ENCODE peak calls at places on chromosome 19, in nine cellular contexts. One of them, this sample, is unnamed.

GRCh38 chr19:37983916-37984315 is 76.9 kb downstream of the SIPA1L3 start:
- DNase-seq in stimulated activated effector memory CD8-positive, alpha-beta T cell treated with anti-CD3 and anti-CD28 coated beads, Interleukin-12 subunit alpha, Interleukin-12 subunit beta, amount 100 ng/mL, for 72 hours: no peak
- DNase-seq in cardiac fibroblast: no peak
- DNase-seq in psoas muscle: no peak
- DNase-seq in activated CD4-positive, alpha-beta T cell treated with anti-CD3 and anti-CD28 coated beads, Interleukin-2, amount 50 U/mL, for 4 hours: no peak
- DNase-seq in NCI-H2081: no peak
- DNase-seq in stimulated activated CD4-positive, alpha-beta T cell treated with anti-CD3 and anti-CD28 coated beads, Interleukin-15, amount 100 ng/mL, for 1 hour: no peak
- DNase-seq in pancreas: no peak
- DNase-seq in LHCN-M2: no peak
- DNase-seq in this sample: no peak

GRCh38 chr19:3830841-3831589 is 37.8 kb downstream of the ZFR2 start:
- DNase-seq in stimulated activated effector memory CD8-positive, alpha-beta T cell treated with anti-CD3 and anti-CD28 coated beads, Interleukin-12 subunit alpha, Interleukin-12 subunit beta, amount 100 ng/mL, for 72 hours: no peak
- DNase-seq in cardiac fibroblast: no peak
- DNase-seq in psoas muscle: no peak
- DNase-seq in activated CD4-positive, alpha-beta T cell treated with anti-CD3 and anti-CD28 coated beads, Interleukin-2, amount 50 U/mL, for 4 hours: no peak
- DNase-seq in NCI-H2081: no peak
- DNase-seq in stimulated activated CD4-positive, alpha-beta T cell treated with anti-CD3 and anti-CD28 coated beads, Interleukin-15, amount 100 ng/mL, for 1 hour: no peak
- DNase-seq in pancreas: no peak
- DNase-seq in LHCN-M2: no peak
- DNase-seq in this sample: no peak

GRCh38 chr19:46144756-46145155 is 3.3 kb upstream of the IGFL2 start:
- DNase-seq in stimulated activated effector memory CD8-positive, alpha-beta T cell treated with anti-CD3 and anti-CD28 coated beads, Interleukin-12 subunit alpha, Interleukin-12 subunit beta, amount 100 ng/mL, for 72 hours: no peak
- DNase-seq in cardiac fibroblast: no peak
- DNase-seq in psoas muscle: no peak
- DNase-seq in activated CD4-positive, alpha-beta T cell treated with anti-CD3 and anti-CD28 coated beads, Interleukin-2, amount 50 U/mL, for 4 hours: no peak
- DNase-seq in NCI-H2081: no peak
- DNase-seq in stimulated activated CD4-positive, alpha-beta T cell treated with anti-CD3 and anti-CD28 coated beads, Interleukin-15, amount 100 ng/mL, for 1 hour: no peak
- DNase-seq in pancreas: no peak
- DNase-seq in LHCN-M2: no peak
- DNase-seq in this sample: no peak

GRCh38 chr19:13459351-13459750 is 46.9 kb downstream of the CACNA1A start:
- DNase-seq in stimulated activated effector memory CD8-positive, alpha-beta T cell treated with anti-CD3 and anti-CD28 coated beads, Interleukin-12 subunit alpha, Interleukin-12 subunit beta, amount 100 ng/mL, for 72 hours: no peak
- DNase-seq in cardiac fibroblast: no peak
- DNase-seq in psoas muscle: no peak
- DNase-seq in activated CD4-positive, alpha-beta T cell treated with anti-CD3 and anti-CD28 coated beads, Interleukin-2, amount 50 U/mL, for 4 hours: no peak
- DNase-seq in NCI-H2081: peak
- DNase-seq in stimulated activated CD4-positive, alpha-beta T cell treated with anti-CD3 and anti-CD28 coated beads, Interleukin-15, amount 100 ng/mL, for 1 hour: no peak
- DNase-seq in pancreas: no peak
- DNase-seq in LHCN-M2: no peak
- DNase-seq in this sample: no peak

GRCh38 chr19:48379058-48379457 is 12.3 kb downstream of the KDELR1 start:
- DNase-seq in stimulated activated effector memory CD8-positive, alpha-beta T cell treated with anti-CD3 and anti-CD28 coated beads, Interleukin-12 subunit alpha, Interleukin-12 subunit beta, amount 100 ng/mL, for 72 hours: no peak
- DNase-seq in cardiac fibroblast: no peak
- DNase-seq in psoas muscle: no peak
- DNase-seq in activated CD4-positive, alpha-beta T cell treated with anti-CD3 and anti-CD28 coated beads, Interleukin-2, amount 50 U/mL, for 4 hours: no peak
- DNase-seq in NCI-H2081: no peak
- DNase-seq in stimulated activated CD4-positive, alpha-beta T cell treated with anti-CD3 and anti-CD28 coated beads, Interleukin-15, amount 100 ng/mL, for 1 hour: no peak
- DNase-seq in pancreas: no peak
- DNase-seq in LHCN-M2: no peak
- DNase-seq in this sample: no peak

GRCh38 chr19:29006057-29006735 is 206.8 kb downstream of the UQCRFS1 start:
- DNase-seq in stimulated activated effector memory CD8-positive, alpha-beta T cell treated with anti-CD3 and anti-CD28 coated beads, Interleukin-12 subunit alpha, Interleukin-12 subunit beta, amount 100 ng/mL, for 72 hours: no peak
- DNase-seq in cardiac fibroblast: peak
- DNase-seq in psoas muscle: no peak
- DNase-seq in activated CD4-positive, alpha-beta T cell treated with anti-CD3 and anti-CD28 coated beads, Interleukin-2, amount 50 U/mL, for 4 hours: no peak
- DNase-seq in NCI-H2081: no peak
- DNase-seq in stimulated activated CD4-positive, alpha-beta T cell treated with anti-CD3 and anti-CD28 coated beads, Interleukin-15, amount 100 ng/mL, for 1 hour: no peak
- DNase-seq in pancreas: no peak
- DNase-seq in LHCN-M2: no peak
- DNase-seq in this sample: peak

GRCh38 chr19:35608250-35608649 is 4.3 kb upstream of the HAUS5 start:
- DNase-seq in stimulated activated effector memory CD8-positive, alpha-beta T cell treated with anti-CD3 and anti-CD28 coated beads, Interleukin-12 subunit alpha, Interleukin-12 subunit beta, amount 100 ng/mL, for 72 hours: no peak
- DNase-seq in cardiac fibroblast: peak
- DNase-seq in psoas muscle: no peak
- DNase-seq in activated CD4-positive, alpha-beta T cell treated with anti-CD3 and anti-CD28 coated beads, Interleukin-2, amount 50 U/mL, for 4 hours: no peak
- DNase-seq in NCI-H2081: no peak
- DNase-seq in stimulated activated CD4-positive, alpha-beta T cell treated with anti-CD3 and anti-CD28 coated beads, Interleukin-15, amount 100 ng/mL, for 1 hour: no peak
- DNase-seq in pancreas: no peak
- DNase-seq in LHCN-M2: no peak
- DNase-seq in this sample: no peak

GRCh38 chr19:18428837-18429674 is 8.9 kb downstream of the ISYNA1 start:
- DNase-seq in stimulated activated effector memory CD8-positive, alpha-beta T cell treated with anti-CD3 and anti-CD28 coated beads, Interleukin-12 subunit alpha, Interleukin-12 subunit beta, amount 100 ng/mL, for 72 hours: peak
- DNase-seq in cardiac fibroblast: peak
- DNase-seq in psoas muscle: peak
- DNase-seq in activated CD4-positive, alpha-beta T cell treated with anti-CD3 and anti-CD28 coated beads, Interleukin-2, amount 50 U/mL, for 4 hours: peak
- DNase-seq in NCI-H2081: no peak
- DNase-seq in stimulated activated CD4-positive, alpha-beta T cell treated with anti-CD3 and anti-CD28 coated beads, Interleukin-15, amount 100 ng/mL, for 1 hour: peak
- DNase-seq in pancreas: peak
- DNase-seq in LHCN-M2: peak
- DNase-seq in this sample: peak

GRCh38 chr19:2016041-2016807 is 710 bp upstream of the BTBD2 start:
- DNase-seq in stimulated activated effector memory CD8-positive, alpha-beta T cell treated with anti-CD3 and anti-CD28 coated beads, Interleukin-12 subunit alpha, Interleukin-12 subunit beta, amount 100 ng/mL, for 72 hours: no peak
- DNase-seq in cardiac fibroblast: peak
- DNase-seq in psoas muscle: peak
- DNase-seq in activated CD4-positive, alpha-beta T cell treated with anti-CD3 and anti-CD28 coated beads, Interleukin-2, amount 50 U/mL, for 4 hours: peak
- DNase-seq in NCI-H2081: peak
- DNase-seq in stimulated activated CD4-positive, alpha-beta T cell treated with anti-CD3 and anti-CD28 coated beads, Interleukin-15, amount 100 ng/mL, for 1 hour: no peak
- DNase-seq in pancreas: peak
- DNase-seq in LHCN-M2: peak
- DNase-seq in this sample: peak

GRCh38 chr19:56840452-56841193 is at the start of the genes PEG3 and ZIM2:
- DNase-seq in stimulated activated effector memory CD8-positive, alpha-beta T cell treated with anti-CD3 and anti-CD28 coated beads, Interleukin-12 subunit alpha, Interleukin-12 subunit beta, amount 100 ng/mL, for 72 hours: no peak
- DNase-seq in cardiac fibroblast: no peak
- DNase-seq in psoas muscle: peak
- DNase-seq in activated CD4-positive, alpha-beta T cell treated with anti-CD3 and anti-CD28 coated beads, Interleukin-2, amount 50 U/mL, for 4 hours: no peak
- DNase-seq in NCI-H2081: no peak
- DNase-seq in stimulated activated CD4-positive, alpha-beta T cell treated with anti-CD3 and anti-CD28 coated beads, Interleukin-15, amount 100 ng/mL, for 1 hour: no peak
- DNase-seq in pancreas: peak
- DNase-seq in LHCN-M2: no peak
- DNase-seq in this sample: peak

GRCh38 chr19:50315773-50316448 is 13.3 kb downstream of the KCNC3 start:
- DNase-seq in stimulated activated effector memory CD8-positive, alpha-beta T cell treated with anti-CD3 and anti-CD28 coated beads, Interleukin-12 subunit alpha, Interleukin-12 subunit beta, amount 100 ng/mL, for 72 hours: no peak
- DNase-seq in cardiac fibroblast: no peak
- DNase-seq in psoas muscle: peak
- DNase-seq in activated CD4-positive, alpha-beta T cell treated with anti-CD3 and anti-CD28 coated beads, Interleukin-2, amount 50 U/mL, for 4 hours: no peak
- DNase-seq in NCI-H2081: no peak
- DNase-seq in stimulated activated CD4-positive, alpha-beta T cell treated with anti-CD3 and anti-CD28 coated beads, Interleukin-15, amount 100 ng/mL, for 1 hour: no peak
- DNase-seq in pancreas: peak
- DNase-seq in LHCN-M2: no peak
- DNase-seq in this sample: peak

GRCh38 chr19:53898166-53898565 is 10.9 kb upstream of the CACNG7 start:
- DNase-seq in stimulated activated effector memory CD8-positive, alpha-beta T cell treated with anti-CD3 and anti-CD28 coated beads, Interleukin-12 subunit alpha, Interleukin-12 subunit beta, amount 100 ng/mL, for 72 hours: no peak
- DNase-seq in cardiac fibroblast: no peak
- DNase-seq in psoas muscle: peak
- DNase-seq in activated CD4-positive, alpha-beta T cell treated with anti-CD3 and anti-CD28 coated beads, Interleukin-2, amount 50 U/mL, for 4 hours: no peak
- DNase-seq in NCI-H2081: no peak
- DNase-seq in stimulated activated CD4-positive, alpha-beta T cell treated with anti-CD3 and anti-CD28 coated beads, Interleukin-15, amount 100 ng/mL, for 1 hour: no peak
- DNase-seq in pancreas: no peak
- DNase-seq in LHCN-M2: no peak
- DNase-seq in this sample: no peak

GRCh38 chr19:7522923-7523667 is 671 bp downstream of the MCOLN1 start:
- DNase-seq in stimulated activated effector memory CD8-positive, alpha-beta T cell treated with anti-CD3 and anti-CD28 coated beads, Interleukin-12 subunit alpha, Interleukin-12 subunit beta, amount 100 ng/mL, for 72 hours: no peak
- DNase-seq in cardiac fibroblast: peak
- DNase-seq in psoas muscle: no peak
- DNase-seq in activated CD4-positive, alpha-beta T cell treated with anti-CD3 and anti-CD28 coated beads, Interleukin-2, amount 50 U/mL, for 4 hours: no peak
- DNase-seq in NCI-H2081: no peak
- DNase-seq in stimulated activated CD4-positive, alpha-beta T cell treated with anti-CD3 and anti-CD28 coated beads, Interleukin-15, amount 100 ng/mL, for 1 hour: no peak
- DNase-seq in pancreas: peak
- DNase-seq in LHCN-M2: no peak
- DNase-seq in this sample: peak

GRCh38 chr19:47901370-47901769 is 15.3 kb upstream of the SULT2A1 start:
- DNase-seq in stimulated activated effector memory CD8-positive, alpha-beta T cell treated with anti-CD3 and anti-CD28 coated beads, Interleukin-12 subunit alpha, Interleukin-12 subunit beta, amount 100 ng/mL, for 72 hours: no peak
- DNase-seq in cardiac fibroblast: no peak
- DNase-seq in psoas muscle: no peak
- DNase-seq in activated CD4-positive, alpha-beta T cell treated with anti-CD3 and anti-CD28 coated beads, Interleukin-2, amount 50 U/mL, for 4 hours: no peak
- DNase-seq in NCI-H2081: no peak
- DNase-seq in stimulated activated CD4-positive, alpha-beta T cell treated with anti-CD3 and anti-CD28 coated beads, Interleukin-15, amount 100 ng/mL, for 1 hour: no peak
- DNase-seq in pancreas: no peak
- DNase-seq in LHCN-M2: no peak
- DNase-seq in this sample: no peak

GRCh38 chr19:1977116-1977515 is 36.1 kb downstream of the CSNK1G2 start:
- DNase-seq in stimulated activated effector memory CD8-positive, alpha-beta T cell treated with anti-CD3 and anti-CD28 coated beads, Interleukin-12 subunit alpha, Interleukin-12 subunit beta, amount 100 ng/mL, for 72 hours: no peak
- DNase-seq in cardiac fibroblast: no peak
- DNase-seq in psoas muscle: no peak
- DNase-seq in activated CD4-positive, alpha-beta T cell treated with anti-CD3 and anti-CD28 coated beads, Interleukin-2, amount 50 U/mL, for 4 hours: no peak
- DNase-seq in NCI-H2081: no peak
- DNase-seq in stimulated activated CD4-positive, alpha-beta T cell treated with anti-CD3 and anti-CD28 coated beads, Interleukin-15, amount 100 ng/mL, for 1 hour: no peak
- DNase-seq in pancreas: no peak
- DNase-seq in LHCN-M2: no peak
- DNase-seq in this sample: no peak

GRCh38 chr19:37778613-37779138 is 710 bp downstream of the ZNF573 start:
- DNase-seq in stimulated activated effector memory CD8-positive, alpha-beta T cell treated with anti-CD3 and anti-CD28 coated beads, Interleukin-12 subunit alpha, Interleukin-12 subunit beta, amount 100 ng/mL, for 72 hours: no peak
- DNase-seq in cardiac fibroblast: peak
- DNase-seq in psoas muscle: no peak
- DNase-seq in activated CD4-positive, alpha-beta T cell treated with anti-CD3 and anti-CD28 coated beads, Interleukin-2, amount 50 U/mL, for 4 hours: no peak
- DNase-seq in NCI-H2081: no peak
- DNase-seq in stimulated activated CD4-positive, alpha-beta T cell treated with anti-CD3 and anti-CD28 coated beads, Interleukin-15, amount 100 ng/mL, for 1 hour: no peak
- DNase-seq in pancreas: no peak
- DNase-seq in LHCN-M2: peak
- DNase-seq in this sample: peak

GRCh38 chr19:7919681-7920519 is at the start of gene SNAPC2:
- DNase-seq in stimulated activated effector memory CD8-positive, alpha-beta T cell treated with anti-CD3 and anti-CD28 coated beads, Interleukin-12 subunit alpha, Interleukin-12 subunit beta, amount 100 ng/mL, for 72 hours: peak
- DNase-seq in cardiac fibroblast: peak
- DNase-seq in psoas muscle: peak
- DNase-seq in activated CD4-positive, alpha-beta T cell treated with anti-CD3 and anti-CD28 coated beads, Interleukin-2, amount 50 U/mL, for 4 hours: peak
- DNase-seq in NCI-H2081: peak
- DNase-seq in stimulated activated CD4-positive, alpha-beta T cell treated with anti-CD3 and anti-CD28 coated beads, Interleukin-15, amount 100 ng/mL, for 1 hour: peak
- DNase-seq in pancreas: peak
- DNase-seq in LHCN-M2: peak
- DNase-seq in this sample: peak

GRCh38 chr19:47302249-47302648 is 7.4 kb upstream of the C5AR1 start:
- DNase-seq in stimulated activated effector memory CD8-positive, alpha-beta T cell treated with anti-CD3 and anti-CD28 coated beads, Interleukin-12 subunit alpha, Interleukin-12 subunit beta, amount 100 ng/mL, for 72 hours: no peak
- DNase-seq in cardiac fibroblast: no peak
- DNase-seq in psoas muscle: no peak
- DNase-seq in activated CD4-positive, alpha-beta T cell treated with anti-CD3 and anti-CD28 coated beads, Interleukin-2, amount 50 U/mL, for 4 hours: no peak
- DNase-seq in NCI-H2081: no peak
- DNase-seq in stimulated activated CD4-positive, alpha-beta T cell treated with anti-CD3 and anti-CD28 coated beads, Interleukin-15, amount 100 ng/mL, for 1 hour: no peak
- DNase-seq in pancreas: no peak
- DNase-seq in LHCN-M2: no peak
- DNase-seq in this sample: no peak

GRCh38 chr19:23698711-23699520 is 11.9 kb upstream of the ZNF675 start:
- DNase-seq in stimulated activated effector memory CD8-positive, alpha-beta T cell treated with anti-CD3 and anti-CD28 coated beads, Interleukin-12 subunit alpha, Interleukin-12 subunit beta, amount 100 ng/mL, for 72 hours: no peak
- DNase-seq in cardiac fibroblast: no peak
- DNase-seq in psoas muscle: no peak
- DNase-seq in activated CD4-positive, alpha-beta T cell treated with anti-CD3 and anti-CD28 coated beads, Interleukin-2, amount 50 U/mL, for 4 hours: no peak
- DNase-seq in NCI-H2081: no peak
- DNase-seq in stimulated activated CD4-positive, alpha-beta T cell treated with anti-CD3 and anti-CD28 coated beads, Interleukin-15, amount 100 ng/mL, for 1 hour: no peak
- DNase-seq in pancreas: no peak
- DNase-seq in LHCN-M2: peak
- DNase-seq in this sample: peak

GRCh38 chr19:35533822-35534521 is 716 bp downstream of the GAPDHS start:
- DNase-seq in stimulated activated effector memory CD8-positive, alpha-beta T cell treated with anti-CD3 and anti-CD28 coated beads, Interleukin-12 subunit alpha, Interleukin-12 subunit beta, amount 100 ng/mL, for 72 hours: no peak
- DNase-seq in cardiac fibroblast: peak
- DNase-seq in psoas muscle: peak
- DNase-seq in activated CD4-positive, alpha-beta T cell treated with anti-CD3 and anti-CD28 coated beads, Interleukin-2, amount 50 U/mL, for 4 hours: no peak
- DNase-seq in NCI-H2081: no peak
- DNase-seq in stimulated activated CD4-positive, alpha-beta T cell treated with anti-CD3 and anti-CD28 coated beads, Interleukin-15, amount 100 ng/mL, for 1 hour: no peak
- DNase-seq in pancreas: no peak
- DNase-seq in LHCN-M2: no peak
- DNase-seq in this sample: peak

GRCh38 chr19:14477417-14478112 is 2.4 kb upstream of the PTGER1 start:
- DNase-seq in stimulated activated effector memory CD8-positive, alpha-beta T cell treated with anti-CD3 and anti-CD28 coated beads, Interleukin-12 subunit alpha, Interleukin-12 subunit beta, amount 100 ng/mL, for 72 hours: no peak
- DNase-seq in cardiac fibroblast: no peak
- DNase-seq in psoas muscle: no peak
- DNase-seq in activated CD4-positive, alpha-beta T cell treated with anti-CD3 and anti-CD28 coated beads, Interleukin-2, amount 50 U/mL, for 4 hours: no peak
- DNase-seq in NCI-H2081: no peak
- DNase-seq in stimulated activated CD4-positive, alpha-beta T cell treated with anti-CD3 and anti-CD28 coated beads, Interleukin-15, amount 100 ng/mL, for 1 hour: no peak
- DNase-seq in pancreas: no peak
- DNase-seq in LHCN-M2: no peak
- DNase-seq in this sample: no peak

GRCh38 chr19:16509141-16510061 is 13.2 kb downstream of the C19orf44 start:
- DNase-seq in stimulated activated effector memory CD8-positive, alpha-beta T cell treated with anti-CD3 and anti-CD28 coated beads, Interleukin-12 subunit alpha, Interleukin-12 subunit beta, amount 100 ng/mL, for 72 hours: no peak
- DNase-seq in cardiac fibroblast: no peak
- DNase-seq in psoas muscle: no peak
- DNase-seq in activated CD4-positive, alpha-beta T cell treated with anti-CD3 and anti-CD28 coated beads, Interleukin-2, amount 50 U/mL, for 4 hours: no peak
- DNase-seq in NCI-H2081: no peak
- DNase-seq in stimulated activated CD4-positive, alpha-beta T cell treated with anti-CD3 and anti-CD28 coated beads, Interleukin-15, amount 100 ng/mL, for 1 hour: no peak
- DNase-seq in pancreas: no peak
- DNase-seq in LHCN-M2: no peak
- DNase-seq in this sample: no peak

GRCh38 chr19:14432817-14433453 is at the start of gene PKN1:
- DNase-seq in stimulated activated effector memory CD8-positive, alpha-beta T cell treated with anti-CD3 and anti-CD28 coated beads, Interleukin-12 subunit alpha, Interleukin-12 subunit beta, amount 100 ng/mL, for 72 hours: peak
- DNase-seq in cardiac fibroblast: no peak
- DNase-seq in psoas muscle: peak
- DNase-seq in activated CD4-positive, alpha-beta T cell treated with anti-CD3 and anti-CD28 coated beads, Interleukin-2, amount 50 U/mL, for 4 hours: no peak
- DNase-seq in NCI-H2081: peak
- DNase-seq in stimulated activated CD4-positive, alpha-beta T cell treated with anti-CD3 and anti-CD28 coated beads, Interleukin-15, amount 100 ng/mL, for 1 hour: peak
- DNase-seq in pancreas: peak
- DNase-seq in LHCN-M2: no peak
- DNase-seq in this sample: peak

This sample was measured in GM23248.